ENCODE peak calls at places on chromosomes 4 and X, in nine cellular contexts. Y, V, P, C, D, Q, T, N and K are unnamed samples.

GRCh38 chrX:10536744-10537143 is 83.6 kb downstream of the MID1 start:
- DNase-seq in Y (no peak), V (no peak), P (no peak), C (no peak), D (no peak), Q (no peak), T (no peak), N (no peak), K (no peak)

GRCh38 chrX:38214551-38214950 is 6.1 kb downstream of the SRPX start:
- DNase-seq in Y (no peak), V (no peak), P (no peak), C (no peak), D (no peak), Q (no peak), T (no peak), N (no peak), K (peak)

GRCh38 chr4:97252615-97253154 is 890.6 kb downstream of the STPG2 start:
- DNase-seq in Y (no peak), V (no peak), P (no peak), C (no peak), D (no peak), Q (no peak), T (no peak), N (no peak), K (no peak)

GRCh38 chr4:86256086-86256485 is 103.8 kb downstream of the MAPK10 start:
- DNase-seq in Y (no peak), V (no peak), P (no peak), C (no peak), D (no peak), Q (no peak), T (no peak), N (no peak), K (no peak)

GRCh38 chrX:54798137-54798536 is at the start of gene ITIH6:
- DNase-seq in Y (no peak), V (no peak), P (no peak), C (peak), D (no peak), Q (no peak), T (no peak), N (no peak), K (no peak)

GRCh38 chr4:24657768-24658617 is 73.6 kb upstream of the DHX15 start:
- DNase-seq in Y (peak), V (no peak), P (peak), C (no peak), D (no peak), Q (peak), T (no peak), N (peak), K (peak)

GRCh38 chr4:85028910-85029309 is 62.4 kb upstream of the WDFY3 start:
- DNase-seq in Y (no peak), V (no peak), P (peak), C (no peak), D (no peak), Q (no peak), T (no peak), N (no peak), K (peak)

GRCh38 chr4:42676066-42676951 is 19.4 kb upstream of the ATP8A1 start:
- DNase-seq in Y (no peak), V (no peak), P (no peak), C (no peak), D (no peak), Q (no peak), T (no peak), N (no peak), K (no peak)

GRCh38 chr4:15147709-15148651 is 145.7 kb downstream of the CPEB2 start:
- DNase-seq in Y (no peak), V (no peak), P (no peak), C (no peak), D (no peak), Q (no peak), T (no peak), N (no peak), K (no peak)

GRCh38 chr4:177367336-177367735 is 57.7 kb downstream of the NEIL3 start:
- DNase-seq in Y (no peak), V (no peak), P (no peak), C (no peak), D (no peak), Q (no peak), T (no peak), N (no peak), K (peak)

GRCh38 chr4:98341309-98341708 is 80.1 kb downstream of the RAP1GDS1 start:
- DNase-seq in Y (no peak), V (no peak), P (peak), C (no peak), D (no peak), Q (no peak), T (no peak), N (no peak), K (peak)

GRCh38 chr4:41692717-41693345 is 55.7 kb downstream of the PHOX2B start:
- DNase-seq in Y (no peak), V (peak), P (peak), C (no peak), D (peak), Q (peak), T (no peak), N (peak), K (peak)

GRCh38 chrX:6990552-6991193 is 156.8 kb upstream of the STS start:
- DNase-seq in Y (no peak), V (no peak), P (no peak), C (no peak), D (no peak), Q (no peak), T (no peak), N (no peak), K (no peak)

GRCh38 chrX:6985537-6985936 is 162.0 kb upstream of the STS start:
- DNase-seq in Y (no peak), V (no peak), P (no peak), C (no peak), D (no peak), Q (no peak), T (no peak), N (no peak), K (no peak)

GRCh38 chrX:6989858-6990257 is 157.7 kb upstream of the STS start:
- DNase-seq in Y (no peak), V (no peak), P (no peak), C (no peak), D (no peak), Q (peak), T (no peak), N (no peak), K (no peak)
- TF ChIP-seq CTCF in Y (no peak), V (no peak), P (no peak), C (no peak), D (no peak), Q (no peak), T (no peak), N (no peak), K (no peak)

GRCh38 chr4:182928061-182928460 is 10.9 kb upstream of the DCTD start:
- DNase-seq in Y (no peak), V (no peak), P (peak), C (no peak), D (no peak), Q (no peak), T (no peak), N (no peak), K (no peak)
- TF ChIP-seq CTCF in Y (peak), V (peak), P (peak), C (peak), D (peak), Q (no peak), T (no peak), N (no peak), K (peak)

GRCh38 chrX:43559643-43560042 is 96.5 kb upstream of the MAOA start:
- DNase-seq in Y (no peak), V (peak), P (peak), C (no peak), D (no peak), Q (peak), T (no peak), N (no peak), K (peak)
- TF ChIP-seq CTCF in Y (peak), V (peak), P (peak), C (peak), D (peak), Q (no peak), T (no peak), N (peak), K (peak)

DNA sequence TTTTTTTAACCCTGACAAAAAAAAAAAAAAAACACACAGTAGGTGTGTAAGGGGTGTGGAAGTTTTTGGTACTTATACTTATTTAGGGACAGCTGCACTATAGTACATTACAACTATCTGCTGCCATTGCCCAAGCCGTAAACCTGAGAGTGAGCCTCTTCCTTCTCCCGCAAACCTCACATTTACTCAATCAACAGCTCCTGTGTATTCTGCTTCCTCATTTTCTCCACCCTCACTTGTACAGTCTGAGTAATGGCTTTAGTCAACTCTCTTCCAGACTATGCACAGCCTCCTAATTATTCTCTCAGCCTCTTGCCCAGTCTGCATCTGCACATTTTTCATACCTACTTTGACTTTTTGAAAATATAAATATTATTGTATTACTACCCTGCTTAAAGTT is 362.0 kb downstream of the ADAM29 start:
- DNase-seq in Y (no peak), V (no peak), P (no peak), C (no peak), D (no peak), Q (no peak), T (no peak), N (no peak), K (no peak)
- TF ChIP-seq CTCF in Y (no peak), V (no peak), P (no peak), C (no peak), D (no peak), Q (no peak), T (no peak), N (no peak), K (no peak)

GRCh38 chr4:53617101-53617680 is 25.9 kb upstream of the LNX1 start:
- DNase-seq in Y (no peak), V (no peak), P (no peak), C (no peak), D (no peak), Q (no peak), T (no peak), N (no peak), K (no peak)

GRCh38 chr4:53613428-53613827 is 22.1 kb upstream of the LNX1 start:
- DNase-seq in Y (no peak), V (no peak), P (no peak), C (no peak), D (no peak), Q (no peak), T (no peak), N (no peak), K (no peak)

GRCh38 chr4:53618321-53618720 is 27.0 kb upstream of the LNX1 start:
- DNase-seq in Y (no peak), V (no peak), P (no peak), C (no peak), D (no peak), Q (no peak), T (no peak), N (no peak), K (no peak)

GRCh38 chr4:53616219-53616618 is 24.9 kb upstream of the LNX1 start:
- DNase-seq in Y (no peak), V (no peak), P (no peak), C (no peak), D (no peak), Q (no peak), T (no peak), N (no peak), K (no peak)

DNA sequence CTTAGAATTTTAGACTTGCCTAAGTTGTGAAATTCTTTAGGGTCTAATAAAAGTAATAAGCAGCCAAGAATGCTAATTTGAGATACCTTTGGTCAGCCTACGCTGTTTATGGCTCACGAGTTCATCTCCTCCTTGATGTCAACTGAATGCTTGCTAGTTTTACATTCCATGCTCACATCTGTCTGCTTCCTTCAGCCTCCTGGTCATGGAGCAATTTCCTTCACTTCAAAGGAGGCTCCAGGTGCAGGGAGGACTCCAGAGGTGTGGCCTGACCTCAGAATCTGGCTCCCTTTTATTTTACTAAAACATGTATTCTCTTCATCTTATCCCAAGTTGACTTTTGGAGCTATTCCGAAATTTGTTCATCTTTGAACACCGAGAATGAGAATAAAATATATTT is 23.3 kb upstream of the LNX1 start:
- DNase-seq in Y (no peak), V (no peak), P (no peak), C (no peak), D (no peak), Q (peak), T (no peak), N (no peak), K (no peak)
- TF ChIP-seq CTCF in Y (peak), V (peak), P (no peak), C (no peak), D (peak), Q (no peak), T (no peak), N (no peak), K (no peak)

DNA sequence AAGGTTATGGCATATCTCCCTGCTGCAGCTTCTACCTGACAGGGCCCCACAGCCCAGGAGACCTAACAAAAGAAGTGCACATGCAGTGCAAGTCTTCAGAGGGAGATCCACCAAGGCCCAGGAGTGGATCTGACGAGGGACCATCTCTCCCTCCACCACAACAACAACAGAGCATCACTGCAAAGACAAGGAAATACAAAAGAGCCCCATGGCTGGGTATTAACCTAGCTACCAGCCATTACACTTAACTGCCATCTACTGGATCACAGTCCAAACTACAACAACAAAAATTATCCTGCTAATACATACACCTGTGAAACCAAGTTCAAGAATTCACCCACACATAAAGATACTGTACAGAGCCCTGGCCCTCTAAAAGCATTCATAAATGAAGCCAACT is 280.2 kb upstream of the SLC7A11 start:
- DNase-seq in Y (no peak), V (no peak), P (peak), C (no peak), D (no peak), Q (peak), T (no peak), N (no peak), K (peak)
- TF ChIP-seq CTCF in Y (peak), V (peak), P (peak), C (peak), D (peak), Q (no peak), T (no peak), N (no peak), K (peak)

GRCh38 chrX:143601809-143602208 is 34.1 kb downstream of the SLITRK4 start:
- DNase-seq in Y (no peak), V (no peak), P (no peak), C (no peak), D (no peak), Q (no peak), T (no peak), N (no peak), K (no peak)
- TF ChIP-seq CTCF in Y (no peak), V (no peak), P (no peak), C (no peak), D (no peak), Q (no peak), T (no peak), N (no peak), K (no peak)

GRCh38 chrX:4263005-4263404 is 549.6 kb upstream of the PRKX start:
- DNase-seq in Y (no peak), V (no peak), P (peak), C (no peak), D (no peak), Q (no peak), T (no peak), N (no peak), K (no peak)
- TF ChIP-seq CTCF in Y (peak), V (peak), P (peak), C (peak), D (no peak), Q (no peak), T (no peak), N (peak), K (no peak)

GRCh38 chr4:155974476-155974749 is 20.7 kb upstream of the CTSO start:
- DNase-seq in Y (no peak), V (no peak), P (no peak), C (no peak), D (no peak), Q (no peak), T (no peak), N (no peak), K (no peak)

GRCh38 chr4:155974957-155975356 is 21.3 kb upstream of the CTSO start:
- DNase-seq in Y (no peak), V (no peak), P (no peak), C (no peak), D (no peak), Q (no peak), T (no peak), N (no peak), K (peak)

GRCh38 chr4:155973639-155974475 is 20.2 kb upstream of the CTSO start:
- DNase-seq in Y (no peak), V (no peak), P (peak), C (no peak), D (no peak), Q (no peak), T (no peak), N (no peak), K (peak)

GRCh38 chr4:155967098-155967497 is 13.4 kb upstream of the CTSO start:
- DNase-seq in Y (no peak), V (no peak), P (no peak), C (no peak), D (no peak), Q (no peak), T (no peak), N (no peak), K (peak)

DNA sequence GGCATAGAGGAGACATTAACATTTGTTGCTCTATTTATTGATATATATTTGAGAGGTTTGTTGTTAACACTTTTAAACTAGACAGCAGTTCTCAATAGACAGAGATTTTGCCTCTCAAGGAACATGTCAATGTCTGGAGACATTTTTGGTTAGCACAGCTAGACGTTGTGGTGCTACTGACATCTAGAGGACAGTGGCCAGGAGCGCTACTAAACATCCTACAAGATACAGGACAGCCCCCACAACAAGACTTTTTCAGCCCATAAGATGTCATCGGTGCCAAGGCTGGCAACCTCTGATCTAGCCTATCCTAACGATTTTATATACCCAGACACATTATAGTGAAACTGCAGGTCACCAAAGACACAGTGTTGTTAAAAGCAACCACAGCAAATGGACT is 18.4 kb upstream of the CTSO start:
- DNase-seq in Y (no peak), V (no peak), P (peak), C (no peak), D (no peak), Q (no peak), T (no peak), N (no peak), K (no peak)
- TF ChIP-seq CTCF in Y (peak), V (peak), P (peak), C (peak), D (peak), Q (no peak), T (no peak), N (peak), K (peak)

GRCh38 chrX:13669246-13669689 is 16.3 kb downstream of the TCEANC start:
- DNase-seq in Y (peak), V (no peak), P (peak), C (no peak), D (peak), Q (peak), T (no peak), N (no peak), K (peak)

GRCh38 chrX:13673016-13673415 is 15.9 kb upstream of the RAB9A start:
- DNase-seq in Y (no peak), V (no peak), P (no peak), C (no peak), D (no peak), Q (no peak), T (no peak), N (no peak), K (no peak)

GRCh38 chrX:13666836-13667235 is 13.9 kb downstream of the TCEANC start:
- DNase-seq in Y (no peak), V (no peak), P (no peak), C (no peak), D (no peak), Q (no peak), T (no peak), N (peak), K (no peak)

GRCh38 chrX:13667940-13668339 is 15.0 kb downstream of the TCEANC start:
- DNase-seq in Y (no peak), V (no peak), P (no peak), C (no peak), D (no peak), Q (no peak), T (no peak), N (no peak), K (no peak)

GRCh38 chrX:13670197-13670596 is 17.3 kb downstream of the TCEANC start:
- DNase-seq in Y (no peak), V (no peak), P (no peak), C (no peak), D (no peak), Q (no peak), T (no peak), N (no peak), K (no peak)
- TF ChIP-seq CTCF in Y (no peak), V (no peak), P (no peak), C (no peak), D (no peak), Q (no peak), T (no peak), N (no peak), K (no peak)